ENCODE peak calls at places on chromosomes 7 and 10, in seven cellular contexts. O, E, I, H, D, B and Y are unnamed samples.

GRCh38 chr7:103538964-103539709 is 93.1 kb upstream of the SLC26A5 start:
- DNase-seq in H (no peak), E (no peak), I (no peak), B (no peak), D (no peak), O (no peak), Y (no peak)

GRCh38 chr7:118573065-118573464 is 348.6 kb downstream of the ANKRD7 start:
- DNase-seq in D (no peak), I (no peak), B (no peak), E (no peak), H (no peak), O (no peak), Y (no peak)

GRCh38 chr7:120931243-120931642 is 19.3 kb upstream of the ING3 start:
- DNase-seq in E (no peak), O (no peak), H (peak; percentile 38), B (no peak), I (no peak), D (no peak), Y (no peak)

GRCh38 chr7:98418636-98419315 is 17.9 kb upstream of the BAIAP2L1 start:
- DNase-seq in H (peak; percentile 93), D (peak; percentile 97), B (peak; percentile 32), O (no peak), I (peak; percentile 97), E (peak; percentile 97), Y (no peak)

GRCh38 chr7:99733003-99733402 is 2.0 kb downstream of the CYP3A7 start:
- DNase-seq in O (no peak), H (no peak), D (no peak), E (no peak), B (no peak), I (no peak), Y (no peak)

GRCh38 chr7:123580406-123581161 is 21.0 kb upstream of the ASB15 start:
- DNase-seq in I (peak; percentile 28), B (peak; percentile 42), O (peak; percentile 33), D (peak; percentile 26), E (peak; percentile 53), H (peak; percentile 77), Y (peak; percentile 74)

GRCh38 chr10:116521424-116522305 is 24.1 kb upstream of the PNLIP start:
- DNase-seq in B (peak; percentile 44), H (peak; percentile 62), O (peak; percentile 21), E (peak; percentile 49), D (peak; percentile 24), I (peak; percentile 43), Y (peak; percentile 68)

GRCh38 chr10:133125901-133126300 is 34.1 kb upstream of the KNDC1 start:
- DNase-seq in H (no peak), B (peak; percentile 4), O (no peak), D (no peak), E (no peak), I (no peak), Y (no peak)

GRCh38 chr7:94087664-94088352 is 83.7 kb upstream of the BET1 start:
- DNase-seq in D (peak; percentile 64), H (peak; percentile 91), E (peak; percentile 75), B (peak; percentile 72), I (peak; percentile 80), O (peak; percentile 68), Y (peak; percentile 52)

GRCh38 chr7:151408839-151409554 is 841 bp downstream of the WDR86 start:
- DNase-seq in E (no peak), I (no peak), D (no peak), H (peak; percentile 29), B (peak; percentile 70), O (peak; percentile 67), Y (no peak)